ENCODE peak calls at places on chromosomes 13 and 19, in five cellular contexts. Y, V, C, X and S are unnamed samples.

GRCh38 chr19:10625003-10625761 is at the start of gene SLC44A2:
- DNase-seq in Y (peak), V (peak), C (no peak), X (peak), S (no peak)

GRCh38 chr13:23570931-23571330 is 719 bp downstream of the TNFRSF19 start:
- DNase-seq in Y (no peak), V (peak), C (no peak), X (no peak), S (no peak)

GRCh38 chr13:45073809-45074208 is 46.5 kb upstream of the GTF2F2 start:
- DNase-seq in Y (no peak), V (no peak), C (no peak), X (no peak), S (no peak)

GRCh38 chr13:98689347-98689968 is 63.0 kb downstream of the SLC15A1 start:
- DNase-seq in Y (no peak), V (no peak), C (no peak), X (no peak), S (no peak)

GRCh38 chr19:10408511-10409291 is 5.4 kb upstream of the CDC37 start:
- DNase-seq in Y (no peak), V (no peak), C (peak), X (no peak), S (no peak)

GRCh38 chr13:42137856-42138537 is 89.5 kb downstream of the DGKH start:
- DNase-seq in Y (no peak), V (no peak), C (no peak), X (peak), S (no peak)

GRCh38 chr19:3338541-3339181 is 27.7 kb upstream of the NFIC start:
- DNase-seq in Y (peak), V (no peak), C (peak), X (no peak), S (no peak)

GRCh38 chr19:1057185-1057857 is 9.6 kb upstream of the ARHGAP45 start:
- DNase-seq in Y (no peak), V (peak), C (peak), X (peak), S (no peak)

GRCh38 chr19:10812196-10812595 is 23.8 kb downstream of the TMED1 start:
- DNase-seq in Y (no peak), V (no peak), C (no peak), X (no peak), S (no peak)

GRCh38 chr19:49301165-49301865 is 23.7 kb downstream of the SLC6A16 start:
- DNase-seq in Y (peak), V (peak), C (peak), X (peak), S (peak)

GRCh38 chr13:26377038-26377437 is 123.1 kb downstream of the CDK8 start:
- DNase-seq in Y (no peak), V (peak), C (no peak), X (peak), S (no peak)

GRCh38 chr19:633786-634639 is 676 bp upstream of the POLRMT start:
- DNase-seq in Y (no peak), V (no peak), C (no peak), X (no peak), S (no peak)

GRCh38 chr19:57512845-57513244 is 13.1 kb downstream of the ZNF773 start:
- DNase-seq in Y (no peak), V (peak), C (no peak), X (no peak), S (no peak)

GRCh38 chr13:98797456-98797855 is 45.0 kb upstream of the SLC15A1 start:
- DNase-seq in Y (no peak), V (no peak), C (no peak), X (no peak), S (no peak)

GRCh38 chr13:73090116-73090811 is 31.5 kb downstream of the KLF5 start:
- DNase-seq in Y (no peak), V (peak), C (peak), X (peak), S (no peak)

GRCh38 chr13:68051910-68052309 is 821.8 kb upstream of the PCDH9 start:
- DNase-seq in Y (no peak), V (no peak), C (no peak), X (no peak), S (no peak)

GRCh38 chr19:8221161-8221560 is 12.0 kb downstream of the CERS4 start:
- DNase-seq in Y (no peak), V (no peak), C (no peak), X (no peak), S (no peak)

GRCh38 chr19:43809762-43810696 is 7.8 kb upstream of the LYPD5 start:
- DNase-seq in Y (no peak), V (peak), C (peak), X (peak), S (no peak)

GRCh38 chr13:22432690-22433089 is 748.1 kb upstream of the SGCG start:
- DNase-seq in Y (no peak), V (no peak), C (no peak), X (no peak), S (no peak)

GRCh38 chr19:7705387-7706187 is 3.7 kb upstream of the FCER2 start:
- DNase-seq in Y (peak), V (no peak), C (peak), X (no peak), S (peak)

GRCh38 chr19:50803633-50804419 is 13.6 kb downstream of the ACP4 start:
- DNase-seq in Y (no peak), V (peak), C (peak), X (no peak), S (no peak)

GRCh38 chr13:29292045-29292444 is 303.4 kb downstream of the SLC7A1 start:
- DNase-seq in Y (no peak), V (no peak), C (no peak), X (no peak), S (no peak)

GRCh38 chr13:97249093-97249787 is 27.1 kb downstream of the MBNL2 start:
- DNase-seq in Y (no peak), V (no peak), C (no peak), X (no peak), S (no peak)

GRCh38 chr19:50042363-50043024 is 16.7 kb downstream of the ZNF473 start:
- DNase-seq in Y (no peak), V (no peak), C (no peak), X (no peak), S (no peak)

GRCh38 chr13:81872581-81872980 is 1531.7 kb upstream of the SPRY2 start:
- DNase-seq in Y (no peak), V (peak), C (no peak), X (no peak), S (no peak)